ENCODE peak calls at places on chromosomes 2 and 18, in four cellular contexts. K is psoas muscle, V is transverse colon, Q is neural progenitor cell. O is an unnamed sample. For H3K27me3, the result is how much of the 10 kb centered on the place peaks cover.

GRCh38 chr2:178770518-178770917 is 36.7 kb downstream of the TTN start:
- DNase-seq in K (no peak), V (no peak), Q (no peak), O (no peak)

GRCh38 chr2:113818382-113818951 is 62.0 kb upstream of the SLC35F5 start:
- DNase-seq in K (peak), V (peak), Q (peak), O (peak)

GRCh38 chr2:164617466-164617865 is 3.8 kb downstream of the GRB14 start:
- DNase-seq in K (no peak), V (no peak), Q (no peak), O (no peak)

GRCh38 chr2:192128655-192129054 is 66.1 kb downstream of the TMEFF2 start:
- DNase-seq in K (no peak), V (no peak), Q (no peak), O (no peak)

GRCh38 chr2:246489-247145 is 17.2 kb downstream of the SH3YL1 start:
- DNase-seq in K (no peak), V (no peak), Q (peak), O (peak)

GRCh38 chr2:129502781-129503180 is 476.7 kb upstream of the RAB6C start:
- DNase-seq in K (no peak), V (no peak), Q (no peak), O (peak)

GRCh38 chr2:176668879-176669395 is 399.7 kb downstream of the MTX2 start:
- DNase-seq in K (no peak), V (no peak), Q (no peak), O (no peak)

GRCh38 chr18:51862311-51862710 is 477.7 kb upstream of the DCC start:
- DNase-seq in K (no peak), V (no peak), Q (no peak), O (no peak)

GRCh38 chr2:142130111-142131015 is 453 bp downstream of the LRP1B start:
- DNase-seq in K (peak), V (peak), Q (peak), O (no peak)

GRCh38 chr18:8696749-8697211 is 8.6 kb upstream of the MTCL1 start:
- DNase-seq in K (peak), V (peak), Q (peak), O (no peak)

GRCh38 chr18:6741290-6741689 is 11.8 kb downstream of the ARHGAP28 start:
- DNase-seq in K (no peak), V (no peak), Q (no peak), O (peak)

GRCh38 chr2:187855689-187856088 is 301.5 kb upstream of the TFPI start:
- DNase-seq in K (no peak), V (no peak), Q (no peak), O (no peak)

GRCh38 chr18:28176933-28177827 is at the start of gene CDH2:
- DNase-seq in K (peak), V (no peak), Q (peak), O (peak)

GRCh38 chr2:102021776-102022175 is 30.0 kb downstream of the IL1R2 start:
- DNase-seq in K (no peak), V (no peak), Q (no peak), O (no peak)

GRCh38 chr18:68826111-68826510 is 28.2 kb downstream of the CCDC102B start:
- DNase-seq in K (no peak), V (no peak), Q (no peak), O (no peak)

GRCh38 chr18:11512096-11513030 is 97.0 kb upstream of the SLC35G4 start:
- DNase-seq in K (no peak), V (no peak), Q (peak), O (no peak)
- TF ChIP-seq CTCF in K (peak), V (no peak), Q (peak), O (peak)

GRCh38 chr2:10059016-10059351 is 15.6 kb downstream of the KLF11 start:
- DNase-seq in K (no peak), V (no peak), Q (no peak), O (no peak)
- H3K27me3 ChIP-seq in K (under half), V (under half), Q (under half), O (under half)

DNA sequence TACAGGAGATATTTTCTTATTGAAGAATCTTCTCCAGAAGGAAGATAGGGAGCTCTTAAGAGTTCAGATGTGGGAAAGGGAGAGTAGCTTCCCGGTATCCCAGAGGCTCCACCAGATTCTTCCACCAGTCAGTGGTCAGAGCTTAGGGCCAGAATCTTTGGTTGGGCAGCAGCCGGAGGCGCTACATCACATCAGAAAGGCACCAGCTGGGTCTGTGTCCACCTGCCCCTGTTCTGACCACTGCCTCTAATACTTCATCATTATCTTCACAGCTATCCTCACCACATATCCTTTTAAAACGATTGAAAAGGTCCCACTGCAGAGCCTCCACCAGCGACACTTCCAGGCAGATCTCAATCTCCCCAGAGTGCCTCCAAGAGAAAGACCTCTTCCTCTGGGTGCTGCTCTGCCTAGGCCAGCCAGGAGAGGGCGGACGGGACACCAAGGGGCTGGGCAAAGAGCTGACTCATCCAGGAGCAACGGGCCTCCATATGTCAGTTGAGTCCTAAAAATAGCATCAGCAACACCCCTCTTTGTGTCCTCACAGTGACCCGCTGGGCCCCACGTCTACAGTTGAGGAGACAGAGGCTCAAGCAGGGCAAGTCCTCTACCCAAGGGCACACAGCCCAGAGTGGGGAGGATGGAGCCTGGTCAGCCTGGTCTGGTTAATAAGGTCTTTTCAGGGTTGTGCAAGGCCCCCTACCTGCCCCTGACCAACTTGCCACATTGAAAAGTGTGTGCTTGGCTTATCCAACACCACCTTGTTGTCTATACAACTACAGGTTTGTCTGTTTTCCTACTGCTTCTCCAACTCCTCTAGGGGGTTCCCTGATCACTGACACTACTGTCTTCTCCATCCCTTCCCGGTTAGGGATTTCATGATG is 81.2 kb downstream of the ADD2 start:
- DNase-seq in K (no peak), V (no peak), Q (peak), O (no peak)
- H3K4me3 ChIP-seq in K (no peak), V (no peak), Q (no peak), O (no peak)

GRCh38 chr18:22020127-22020866 is 149.1 kb upstream of the GATA6 start:
- DNase-seq in K (no peak), V (peak), Q (no peak), O (no peak)
- TF ChIP-seq CTCF in K (no peak), V (no peak), Q (no peak), O (no peak)

GRCh38 chr18:22827216-22827615 is 105.9 kb upstream of the RBBP8 start:
- DNase-seq in K (no peak), V (no peak), Q (no peak), O (no peak)

GRCh38 chr18:22827741-22828140 is 105.4 kb upstream of the RBBP8 start:
- DNase-seq in K (no peak), V (no peak), Q (no peak), O (no peak)

GRCh38 chr18:22826726-22827125 is 106.4 kb upstream of the RBBP8 start:
- DNase-seq in K (no peak), V (no peak), Q (no peak), O (no peak)

GRCh38 chr18:22822024-22822423 is 111.1 kb upstream of the RBBP8 start:
- DNase-seq in K (no peak), V (no peak), Q (peak), O (peak)

DNA sequence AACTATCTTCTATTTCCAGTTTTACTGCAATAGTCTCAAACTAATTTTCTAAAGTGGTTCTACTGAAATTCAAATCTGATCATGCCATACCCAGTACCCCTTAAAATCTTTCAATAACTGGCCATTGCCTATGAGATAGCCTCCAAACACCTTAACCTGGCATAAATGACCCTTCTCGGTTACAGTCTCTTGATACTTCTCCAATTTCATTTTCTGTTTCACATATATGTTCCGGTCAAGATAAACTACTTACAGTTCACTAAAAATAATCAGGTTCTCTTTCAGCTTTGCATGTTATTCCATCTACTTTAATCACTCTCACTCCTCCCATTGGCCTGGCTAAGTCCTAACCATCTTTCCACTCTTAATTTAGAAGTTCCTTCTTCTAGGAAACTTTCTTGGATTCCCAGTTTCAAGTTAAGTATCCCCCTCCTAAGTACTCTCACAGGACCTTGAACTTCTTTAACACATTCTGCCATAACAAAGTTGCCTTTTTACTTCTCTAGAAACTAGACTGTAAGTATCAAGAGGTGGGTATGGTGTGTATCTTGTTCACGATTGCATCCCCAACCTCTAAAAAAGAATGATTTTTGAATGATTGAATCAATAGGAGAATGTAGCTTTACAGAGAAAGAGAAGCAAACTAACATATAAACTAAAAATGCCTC is 110.2 kb upstream of the RBBP8 start:
- DNase-seq in K (no peak), V (no peak), Q (no peak), O (no peak)
- H3K27me3 ChIP-seq in K (under half), V (under half), Q (under half), O (under half)

GRCh38 chr2:14690926-14691325 is 58.4 kb downstream of the LRATD1 start:
- DNase-seq in K (no peak), V (no peak), Q (no peak), O (no peak)
- H3K4me3 ChIP-seq in K (no peak), V (no peak), Q (no peak), O (no peak)

GRCh38 chr2:215796160-215796559 is 217.2 kb downstream of the MREG start:
- DNase-seq in K (no peak), V (no peak), Q (no peak), O (no peak)

GRCh38 chr2:215791481-215791937 is 221.8 kb downstream of the MREG start:
- DNase-seq in K (no peak), V (no peak), Q (no peak), O (no peak)

GRCh38 chr2:215797676-215798075 is 215.7 kb downstream of the MREG start:
- DNase-seq in K (no peak), V (no peak), Q (no peak), O (no peak)

GRCh38 chr2:215793747-215794595 is 219.4 kb downstream of the MREG start:
- DNase-seq in K (no peak), V (peak), Q (no peak), O (peak)

GRCh38 chr2:215794829-215795546 is 218.4 kb downstream of the MREG start:
- DNase-seq in K (no peak), V (no peak), Q (peak), O (no peak)
- TF ChIP-seq CTCF in K (no peak), V (no peak), Q (peak), O (peak)

GRCh38 chr2:128367601-128368359 is 49.1 kb upstream of the HS6ST1 start:
- DNase-seq in K (peak), V (no peak), Q (no peak), O (no peak)
- H3K27me3 ChIP-seq in K (under half), V (under half), Q (under half), O (under half)

DNA sequence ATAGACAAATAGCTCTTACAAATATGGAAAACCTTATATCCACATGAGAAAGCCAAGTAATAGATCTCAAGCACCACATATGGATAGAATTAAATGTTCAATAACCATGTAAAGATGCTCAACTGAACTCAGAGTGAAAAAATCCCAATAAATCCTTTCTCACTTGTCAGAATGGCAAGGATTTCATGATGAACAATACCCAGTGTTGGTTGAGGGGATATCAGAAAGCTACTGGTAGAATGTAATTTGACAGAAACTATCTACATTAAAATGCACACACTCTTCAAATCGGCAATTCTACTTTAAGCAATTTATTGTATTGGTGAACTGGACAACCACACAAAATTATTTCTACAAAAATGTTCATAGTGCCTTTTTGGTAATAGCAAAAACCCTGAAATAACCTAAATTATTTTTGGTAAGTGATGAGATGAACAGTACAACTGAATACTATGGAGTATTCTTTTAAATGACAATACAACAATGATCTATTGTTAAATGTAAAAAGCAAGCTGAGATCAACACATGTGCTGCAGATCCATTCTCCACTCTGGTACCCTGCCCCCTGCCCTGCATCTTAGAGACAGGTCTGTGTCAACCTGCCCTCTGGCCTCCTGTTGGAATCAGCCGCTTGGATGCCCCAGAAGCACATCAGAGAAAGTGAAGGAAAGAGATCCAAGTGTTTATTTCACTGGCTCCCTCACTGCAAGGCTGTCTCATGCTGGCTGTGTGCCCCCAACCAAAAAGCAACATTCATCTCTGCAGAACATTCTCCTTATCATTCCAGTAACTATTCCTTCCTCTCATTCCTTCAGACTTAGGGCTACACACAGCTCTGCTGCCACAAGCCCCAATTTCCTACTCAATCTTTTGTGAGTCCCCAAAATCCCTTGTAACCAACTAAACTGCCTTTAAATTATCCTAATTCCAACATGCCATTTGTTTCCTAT is 442.5 kb downstream of the LRATD1 start:
- DNase-seq in K (no peak), V (no peak), Q (no peak), O (no peak)
- H3K4me3 ChIP-seq in K (no peak), V (no peak), Q (no peak), O (no peak)

GRCh38 chr2:27808984-27809383 is 37.5 kb downstream of the MRPL33 start:
- DNase-seq in K (no peak), V (no peak), Q (no peak), O (no peak)

GRCh38 chr2:27805180-27805579 is 33.7 kb downstream of the MRPL33 start:
- DNase-seq in K (no peak), V (no peak), Q (no peak), O (no peak)

GRCh38 chr2:27806311-27807059 is 35.0 kb downstream of the MRPL33 start:
- DNase-seq in K (no peak), V (no peak), Q (no peak), O (no peak)

GRCh38 chr2:27808418-27808817 is 36.9 kb downstream of the MRPL33 start:
- DNase-seq in K (no peak), V (no peak), Q (no peak), O (no peak)

DNA sequence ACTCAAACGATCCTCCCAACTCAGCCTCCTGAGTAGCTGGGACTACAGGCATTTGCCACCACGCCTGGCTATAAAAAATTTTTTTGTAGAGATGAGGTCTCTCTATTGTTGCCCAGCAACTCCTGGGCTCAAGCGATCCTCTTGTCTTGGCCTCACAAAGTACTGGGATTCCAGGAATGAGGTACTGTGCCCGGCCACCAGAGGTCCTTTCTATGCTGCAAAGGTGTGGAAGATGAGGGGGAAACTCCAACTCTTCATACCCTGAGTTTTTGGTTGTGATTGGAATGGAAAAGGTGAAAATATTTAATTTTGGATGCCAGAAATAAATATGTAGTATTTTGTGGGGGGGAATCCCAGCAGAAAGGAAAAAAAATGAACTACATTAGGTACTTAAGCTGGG is 36.0 kb downstream of the MRPL33 start:
- DNase-seq in K (no peak), V (peak), Q (peak), O (no peak)
- TF ChIP-seq CTCF in K (peak), V (peak), Q (peak), O (peak)

O was measured in kidney epithelial cell.